ENCODE peak calls at places on chromosomes 5 and 9, in nine cellular contexts. P is colonic mucosa, K is breast epithelium, R is OCI-LY7, M is transverse colon, Q is thyroid gland, N is A549, D is fibroblast of lung, W is kidney. G is an unnamed sample. For H3K4me1, the result is how much of the 10 kb centered on the place peaks cover.

GRCh38 chr9:117574099-117574498 is 130.1 kb upstream of the TLR4 start:
- DNase-seq in M (no peak), D (no peak), R (no peak), Q (no peak), P (no peak), K (no peak), W (no peak), N (no peak), G (no peak)

GRCh38 chr5:177020033-177020432 is 2.5 kb upstream of the ZNF346 start:
- DNase-seq in N (no peak), D (no peak), K (no peak), R (no peak), M (no peak), W (no peak), P (no peak), Q (no peak), G (no peak)

GRCh38 chr5:55456216-55456895 is 78.4 kb downstream of the PLPP1 start:
- DNase-seq in R (no peak), K (no peak), W (no peak), Q (no peak), M (no peak), P (no peak), N (no peak), D (peak), G (no peak)

GRCh38 chr5:165495829-165496380 is 1990.5 kb downstream of the MAT2B start:
- DNase-seq in N (no peak), P (no peak), R (no peak), D (peak), M (no peak), Q (no peak), W (no peak), K (no peak), G (no peak)

GRCh38 chr5:176818391-176819098 is 8.2 kb downstream of the UNC5A start:
- DNase-seq in D (no peak), W (no peak), M (no peak), N (peak), K (no peak), Q (no peak), R (no peak), P (no peak), G (no peak)

GRCh38 chr5:81425569-81425968 is 31.6 kb upstream of the ACOT12 start:
- DNase-seq in D (peak), W (no peak), Q (no peak), P (no peak), K (no peak), R (peak), N (peak), M (no peak), G (no peak)

GRCh38 chr5:14366763-14367162 is 214.8 kb upstream of the OTULINL start:
- DNase-seq in Q (no peak), D (no peak), R (no peak), N (no peak), P (no peak), M (no peak), W (no peak), K (no peak), G (no peak)

GRCh38 chr5:128579111-128579510 is 41.1 kb upstream of the FBN2 start:
- DNase-seq in D (peak), R (no peak), P (no peak), K (no peak), M (no peak), Q (no peak), N (peak), W (no peak), G (no peak)

GRCh38 chr5:159961761-159962160 is 45.5 kb downstream of the ADRA1B start:
- DNase-seq in R (no peak), M (no peak), N (no peak), K (no peak), Q (no peak), D (no peak), P (no peak), W (no peak), G (no peak)

GRCh38 chr5:129361441-129362025 is 98.6 kb upstream of the ADAMTS19 start:
- DNase-seq in N (peak), R (peak), K (no peak), W (no peak), M (no peak), Q (no peak), D (peak), P (no peak), G (no peak)

GRCh38 chr9:84366683-84367082 is 26.1 kb upstream of the SLC28A3 start:
- DNase-seq in R (no peak), K (no peak), N (no peak), W (no peak), Q (no peak), P (no peak), D (no peak), M (no peak), G (no peak)

GRCh38 chr5:61790678-61791077 is 458.6 kb downstream of the ZSWIM6 start:
- DNase-seq in M (peak), K (no peak), Q (no peak), R (no peak), W (no peak), D (no peak), N (peak), P (peak), G (no peak)

GRCh38 chr9:89844535-89844934 is 239.7 kb downstream of the GADD45G start:
- DNase-seq in D (no peak), N (no peak), Q (peak), W (no peak), R (no peak), M (no peak), P (no peak), K (no peak), G (no peak)

GRCh38 chr5:65108786-65109743 is 340.3 kb downstream of the CWC27 start:
- DNase-seq in K (no peak), Q (no peak), D (peak), N (no peak), M (no peak), W (no peak), R (no peak), P (no peak), G (no peak)

GRCh38 chr5:10288600-10289213 is 19.0 kb downstream of the CMBL start:
- DNase-seq in P (peak), Q (peak), M (peak), R (peak), K (peak), D (no peak), N (no peak), W (peak), G (peak)

GRCh38 chr5:83035373-83036170 is 41.6 kb downstream of the TMEM167A start:
- DNase-seq in W (no peak), K (no peak), N (no peak), M (no peak), R (no peak), Q (peak), D (no peak), P (no peak), G (peak)

GRCh38 chr9:691825-692363 is 149.6 kb upstream of the DMRT1 start:
- DNase-seq in N (no peak), M (no peak), D (no peak), W (no peak), Q (peak), R (no peak), K (no peak), P (no peak), G (no peak)

GRCh38 chr5:35815089-35815936 is 41.4 kb upstream of the IL7R start:
- DNase-seq in N (peak), P (peak), W (no peak), K (no peak), D (no peak), Q (no peak), M (no peak), R (peak), G (no peak)

DNA sequence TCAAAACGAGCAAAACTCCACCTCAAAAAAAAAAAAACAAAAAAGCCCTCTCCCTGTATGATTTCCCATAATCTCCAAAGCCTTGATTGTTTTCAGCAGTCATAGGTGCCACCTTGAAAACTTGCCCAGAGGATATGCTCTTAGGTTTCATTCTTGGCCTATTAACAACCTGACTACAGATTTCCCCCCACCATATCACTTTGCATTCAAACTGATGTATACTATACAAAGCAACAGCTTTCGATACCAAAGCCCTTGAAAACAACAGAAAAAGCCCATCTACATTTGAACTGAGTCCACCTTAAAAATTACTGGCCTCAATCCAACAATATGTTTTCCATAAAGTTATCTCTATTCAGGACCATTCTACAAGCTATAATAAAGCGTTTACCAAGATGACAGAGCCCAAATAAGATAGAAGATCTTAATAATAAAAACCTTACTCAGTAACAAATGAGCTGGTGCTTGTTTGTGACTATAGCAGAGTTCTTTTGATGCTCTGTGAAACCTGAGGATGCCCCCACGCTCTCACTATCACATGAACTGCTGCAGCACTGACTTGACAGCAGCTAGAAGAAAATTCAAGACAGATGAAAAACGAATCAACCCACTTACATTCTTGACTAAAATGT is 44.4 kb downstream of the FNBP1 start:
- DNase-seq in P (no peak), K (no peak), R (peak), W (no peak), D (no peak), M (no peak), N (no peak), Q (no peak), G (no peak)
- H3K4me1 ChIP-seq in P (under half), K (under half), R (half or more), W (under half), D (under half), M (under half), N (under half), Q (under half), G (under half)

DNA sequence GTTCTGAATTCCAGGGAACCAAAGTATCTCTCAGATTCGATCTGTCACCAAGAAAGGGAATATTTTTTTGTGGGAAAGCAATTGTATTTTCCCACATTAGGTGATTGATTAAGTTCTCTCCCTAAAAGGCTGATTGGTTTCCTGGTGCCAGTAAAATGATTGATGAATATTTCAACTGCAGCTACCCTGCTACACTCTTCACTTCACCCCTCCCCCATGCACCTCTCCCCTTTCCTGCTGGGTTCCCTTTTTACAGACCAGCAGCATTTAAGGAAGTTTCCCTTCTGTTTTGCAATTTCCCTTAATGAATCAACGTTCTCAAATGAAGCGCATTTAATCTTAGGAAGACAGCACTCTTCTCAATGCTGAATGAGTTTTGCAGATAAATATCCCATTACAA is 13.1 kb downstream of the NR6A1 start:
- DNase-seq in N (no peak), Q (no peak), P (no peak), M (no peak), D (no peak), W (no peak), R (no peak), K (no peak), G (no peak)
- H3K4me3 ChIP-seq in N (no peak), Q (no peak), P (no peak), M (no peak), D (no peak), W (no peak), R (no peak), K (no peak), G (peak)

GRCh38 chr5:1466631-1467265 is 21.5 kb upstream of the SLC6A3 start:
- DNase-seq in R (no peak), D (no peak), Q (no peak), P (no peak), M (no peak), K (no peak), N (no peak), W (peak), G (peak)

GRCh38 chr5:1468629-1469527 is 23.6 kb upstream of the SLC6A3 start:
- DNase-seq in Q (no peak), R (no peak), M (no peak), P (no peak), D (no peak), W (peak), K (no peak), N (no peak), G (no peak)

GRCh38 chr5:1467341-1468246 is 22.4 kb upstream of the SLC6A3 start:
- DNase-seq in K (no peak), M (no peak), Q (no peak), D (no peak), W (peak), P (no peak), R (no peak), N (no peak), G (peak)

GRCh38 chr5:1465966-1466471 is 20.8 kb upstream of the SLC6A3 start:
- DNase-seq in K (no peak), Q (no peak), M (no peak), D (no peak), W (peak), R (no peak), N (no peak), P (no peak), G (no peak)

GRCh38 chr5:1468247-1468612 is 23.0 kb upstream of the SLC6A3 start:
- DNase-seq in Q (peak), P (peak), N (no peak), D (no peak), M (no peak), K (no peak), W (no peak), R (peak), G (no peak)
- TF ChIP-seq CTCF in Q (peak), P (peak), N (peak), D (peak), M (peak), K (no peak), W (peak), R (peak), G (peak)

GRCh38 chr9:16028516-16028915 is 475.7 kb downstream of the CCDC171 start:
- DNase-seq in M (no peak), W (no peak), N (no peak), R (no peak), P (no peak), Q (no peak), D (peak), K (no peak), G (no peak)
- H3K4me1 ChIP-seq in M (under half), W (under half), N (under half), R (under half), P (under half), Q (under half), D (under half), K (under half), G (under half)

GRCh38 chr9:71767421-71768321 is 642 bp downstream of the CEMIP2 start:
- DNase-seq in K (no peak), R (no peak), Q (peak), N (no peak), M (peak), D (peak), P (peak), W (peak), G (no peak)

GRCh38 chr9:71772726-71773125 is 4.4 kb upstream of the CEMIP2 start:
- DNase-seq in D (no peak), N (no peak), Q (no peak), K (no peak), P (no peak), M (no peak), W (no peak), R (no peak), G (no peak)

GRCh38 chr9:71766663-71767062 is 1.6 kb downstream of the CEMIP2 start:
- DNase-seq in Q (no peak), P (no peak), R (no peak), D (no peak), M (no peak), K (no peak), W (no peak), N (no peak), G (no peak)

GRCh38 chr9:71768388-71769174 is at the start of gene CEMIP2:
- DNase-seq in R (peak), N (peak), D (peak), P (peak), W (peak), Q (peak), K (peak), M (peak), G (peak)

GRCh38 chr9:71769175-71770165 is 1.2 kb upstream of the CEMIP2 start:
- DNase-seq in W (peak), K (peak), N (peak), R (peak), M (peak), P (peak), D (peak), Q (peak), G (peak)
- H3K4me3 ChIP-seq in W (peak), K (peak), N (peak), R (peak), M (peak), P (peak), D (peak), Q (peak), G (peak)

DNA sequence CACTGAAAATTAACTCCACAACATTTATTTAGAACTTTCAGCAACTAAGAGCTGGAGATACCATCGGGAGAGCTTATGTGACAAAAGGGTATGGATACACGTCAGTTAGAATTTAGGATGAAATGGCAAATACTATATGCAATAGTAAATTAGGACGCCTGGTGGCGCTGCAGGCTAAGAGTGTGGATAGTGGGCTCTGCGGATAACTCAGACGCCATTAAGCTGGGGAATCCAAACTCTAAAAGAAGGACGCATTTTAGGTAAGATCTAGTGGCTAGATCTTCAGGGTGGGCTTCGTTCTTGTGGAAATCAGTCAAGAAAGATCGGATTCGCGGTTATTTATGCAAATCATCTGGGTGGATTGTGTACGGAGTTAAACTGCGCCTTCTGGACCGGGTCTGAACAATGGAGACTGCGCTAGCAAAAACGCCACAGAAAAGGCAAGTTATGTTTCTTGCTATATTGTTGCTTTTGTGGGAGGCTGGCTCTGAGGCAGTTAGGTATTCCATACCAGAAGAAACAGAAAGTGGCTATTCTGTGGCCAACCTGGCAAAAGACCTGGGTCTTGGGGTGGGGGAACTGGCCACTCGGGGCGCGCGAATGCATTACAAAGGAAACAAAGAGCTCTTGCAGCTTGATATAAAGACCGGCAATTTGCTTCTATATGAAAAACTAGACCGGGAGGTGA is at the start of gene PCDHB5:
- DNase-seq in W (no peak), N (peak), K (no peak), D (peak), P (no peak), M (no peak), Q (peak), R (no peak), G (no peak)
- TF ChIP-seq CTCF in W (peak), N (peak), K (no peak), D (peak), P (no peak), M (no peak), Q (no peak), R (peak), G (no peak)

G was measured in heart left ventricle.